ENCODE peak calls at places on chromosomes 7 and 10, in seven cellular contexts. M is stomach; S is body of pancreas; H is left ventricle myocardium inferior; V is H9; L is A549; G is CD4-positive, CD25-positive, alpha-beta regulatory T cell. U is an unnamed sample.

GRCh38 chr10:43863859-43864591 is 215.3 kb upstream of the ZNF32 start:
- DNase-seq in M (peak), S (no peak), H (peak), V (no peak), L (peak), G (no peak), U (peak)

GRCh38 chr10:121415017-121415416 is 183.2 kb downstream of the FGFR2 start:
- DNase-seq in M (no peak), S (no peak), H (no peak), V (no peak), L (no peak), G (no peak), U (no peak)

GRCh38 chr10:64658528-64658927 is 1137.3 kb downstream of the REEP3 start:
- DNase-seq in M (no peak), S (no peak), H (no peak), V (no peak), L (no peak), G (no peak), U (no peak)

GRCh38 chr10:17029581-17030271 is 99.9 kb downstream of the CUBN start:
- DNase-seq in M (peak), S (no peak), H (peak), V (no peak), L (peak), G (peak), U (no peak)

GRCh38 chr10:114541081-114541833 is 116.8 kb downstream of the ABLIM1 start:
- DNase-seq in M (peak), S (no peak), H (peak), V (no peak), L (no peak), G (peak), U (no peak)

GRCh38 chr10:27437775-27438174 is 66.3 kb upstream of the RAB18 start:
- DNase-seq in M (no peak), S (no peak), H (no peak), V (no peak), L (no peak), G (no peak), U (no peak)

GRCh38 chr7:35839860-35840854 is 39.3 kb downstream of the SEPTIN7 start:
- DNase-seq in M (no peak), S (no peak), H (no peak), V (no peak), L (peak), G (no peak), U (no peak)

GRCh38 chr10:78458983-78459638 is 425.4 kb downstream of the RPS24 start:
- DNase-seq in M (no peak), S (peak), H (no peak), V (no peak), L (peak), G (no peak), U (no peak)

GRCh38 chr7:137015015-137015414 is 146.6 kb downstream of the CHRM2 start:
- DNase-seq in M (no peak), S (no peak), H (no peak), V (no peak), L (no peak), G (no peak), U (no peak)

GRCh38 chr7:155449880-155450557 is 7.9 kb upstream of the EN2 start:
- DNase-seq in M (no peak), S (no peak), H (no peak), V (no peak), L (no peak), G (no peak), U (no peak)

GRCh38 chr10:8873310-8873709 is 818.8 kb downstream of the GATA3 start:
- DNase-seq in M (no peak), S (no peak), H (no peak), V (no peak), L (peak), G (no peak), U (no peak)

GRCh38 chr7:14125998-14126397 is 136.5 kb upstream of the ETV1 start:
- DNase-seq in M (no peak), S (no peak), H (no peak), V (no peak), L (no peak), G (no peak), U (no peak)

GRCh38 chr7:135761751-135762488 is 13.3 kb upstream of the FAM180A start:
- DNase-seq in M (no peak), S (no peak), H (no peak), V (no peak), L (no peak), G (no peak), U (no peak)

GRCh38 chr7:45524373-45524913 is 49.7 kb upstream of the ADCY1 start:
- DNase-seq in M (no peak), S (no peak), H (peak), V (no peak), L (no peak), G (no peak), U (no peak)

GRCh38 chr10:72316748-72317435 is 37.8 kb downstream of the DNAJB12 start:
- DNase-seq in M (peak), S (peak), H (peak), V (no peak), L (peak), G (peak), U (no peak)

GRCh38 chr10:20598590-20598989 is 298.5 kb downstream of the NEBL start:
- DNase-seq in M (no peak), S (no peak), H (peak), V (peak), L (peak), G (no peak), U (no peak)

GRCh38 chr10:95403690-95404459 is 113.1 kb upstream of the PDLIM1 start:
- DNase-seq in M (no peak), S (no peak), H (peak), V (no peak), L (no peak), G (no peak), U (no peak)

GRCh38 chr7:134804351-134804750 is 24.9 kb downstream of the CALD1 start:
- DNase-seq in M (no peak), S (no peak), H (no peak), V (no peak), L (no peak), G (no peak), U (no peak)

GRCh38 chr7:100887186-100887954 is 2.1 kb downstream of the UFSP1 start:
- DNase-seq in M (no peak), S (no peak), H (no peak), V (no peak), L (no peak), G (peak), U (no peak)

GRCh38 chr10:47362199-47362598 is 14.0 kb downstream of the RBP3 start:
- DNase-seq in M (no peak), S (no peak), H (no peak), V (no peak), L (no peak), G (no peak), U (no peak)

GRCh38 chr10:93165367-93165766 is 91.7 kb downstream of the CYP26A1 start:
- DNase-seq in M (no peak), S (no peak), H (no peak), V (no peak), L (no peak), G (no peak), U (no peak)

GRCh38 chr10:131670341-131670740 is 230.5 kb upstream of the PPP2R2D start:
- DNase-seq in M (no peak), S (no peak), H (no peak), V (no peak), L (no peak), G (no peak), U (no peak)

GRCh38 chr10:80684217-80684616 is 146.5 kb downstream of the SH2D4B start:
- DNase-seq in M (no peak), S (no peak), H (no peak), V (no peak), L (peak), G (peak), U (no peak)

GRCh38 chr7:51154201-51154600 is 162.4 kb downstream of the COBL start:
- DNase-seq in M (no peak), S (no peak), H (no peak), V (no peak), L (no peak), G (no peak), U (no peak)

GRCh38 chr7:17299477-17299991 is 1.1 kb downstream of the AHR start:
- DNase-seq in M (no peak), S (no peak), H (no peak), V (no peak), L (peak), G (peak), U (no peak)

GRCh38 chr7:53740971-53741370 is 705.5 kb downstream of the POM121L12 start:
- DNase-seq in M (no peak), S (no peak), H (no peak), V (no peak), L (no peak), G (no peak), U (no peak)

GRCh38 chr7:26005683-26006410 is 146.2 kb upstream of the NFE2L3 start:
- DNase-seq in M (peak), S (peak), H (no peak), V (no peak), L (no peak), G (no peak), U (no peak)

GRCh38 chr10:93319855-93320254 is 162.3 kb downstream of the MYOF start:
- DNase-seq in M (no peak), S (no peak), H (no peak), V (no peak), L (no peak), G (no peak), U (no peak)

GRCh38 chr7:78472519-78472918 is 673.9 kb downstream of the PHTF2 start:
- DNase-seq in M (no peak), S (no peak), H (no peak), V (no peak), L (no peak), G (no peak), U (no peak)

GRCh38 chr10:119680050-119680449 is 28.9 kb downstream of the BAG3 start:
- DNase-seq in M (no peak), S (no peak), H (no peak), V (no peak), L (peak), G (no peak), U (no peak)

GRCh38 chr10:75137533-75138438 is 26.3 kb downstream of the SAMD8 start:
- DNase-seq in M (no peak), S (no peak), H (no peak), V (no peak), L (peak), G (peak), U (no peak)

GRCh38 chr10:117934477-117934876 is 112.3 kb downstream of the RAB11FIP2 start:
- DNase-seq in M (no peak), S (no peak), H (no peak), V (no peak), L (no peak), G (no peak), U (no peak)

GRCh38 chr10:124417846-124418725 is 637 bp downstream of the OAT start:
- DNase-seq in M (peak), S (peak), H (peak), V (peak), L (peak), G (peak), U (no peak)

GRCh38 chr10:121106607-121107006 is 255.4 kb downstream of the WDR11 start:
- DNase-seq in M (no peak), S (no peak), H (no peak), V (no peak), L (no peak), G (no peak), U (no peak)

GRCh38 chr10:61452655-61453641 is at the start of gene TMEM26:
- DNase-seq in M (no peak), S (peak), H (peak), V (peak), L (peak), G (no peak), U (no peak)

GRCh38 chr7:86980223-86980622 is 79.2 kb downstream of the ELAPOR2 start:
- DNase-seq in M (no peak), S (no peak), H (no peak), V (no peak), L (no peak), G (no peak), U (no peak)
- H3K27ac ChIP-seq in M (no peak), S (no peak), H (no peak), V (no peak), L (no peak), G (no peak), U (no peak)

DNA sequence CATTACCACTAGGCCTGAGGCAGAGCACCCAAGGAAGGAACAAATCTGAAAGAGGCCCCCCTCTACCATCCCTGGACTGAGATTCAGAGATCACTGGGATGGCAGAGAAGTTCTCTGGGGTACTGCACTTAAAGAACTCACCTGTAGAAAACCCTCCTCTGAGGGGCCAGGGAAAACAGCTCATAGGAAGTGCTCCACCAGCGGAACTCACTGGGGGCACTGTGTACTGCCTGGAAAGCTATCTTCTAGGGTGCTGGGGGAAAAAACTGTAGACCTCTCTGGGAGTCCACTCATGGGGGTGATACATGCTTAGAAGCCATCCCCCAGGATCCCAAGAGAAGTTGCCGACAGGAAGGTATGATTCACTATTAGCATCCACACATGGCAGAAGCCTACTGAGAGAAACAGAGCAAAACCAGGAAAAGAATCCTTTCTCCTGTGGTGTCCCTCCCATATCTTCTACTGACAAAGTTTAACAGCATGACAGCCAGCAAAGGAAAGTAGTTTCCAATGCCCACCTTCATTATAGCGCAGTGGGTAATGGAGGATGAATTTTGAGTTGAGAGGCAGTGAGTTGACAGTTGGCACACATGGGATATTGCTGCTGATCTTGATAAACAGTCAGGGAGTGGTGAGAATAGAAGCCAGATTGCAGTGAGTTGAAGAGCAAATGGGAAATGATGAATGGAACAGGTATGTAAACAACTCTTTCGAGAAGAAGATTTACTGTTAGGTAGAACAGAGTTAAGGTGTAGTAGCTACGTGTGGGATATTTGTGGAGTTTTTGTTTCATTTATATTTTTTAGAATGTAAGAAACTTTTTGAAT is 20.9 kb downstream of the ANKIB1 start:
- DNase-seq in M (no peak), S (no peak), H (no peak), V (no peak), L (no peak), G (no peak), U (no peak)
- H3K27ac ChIP-seq in M (no peak), S (no peak), H (no peak), V (no peak), L (no peak), G (no peak), U (no peak)

DNA sequence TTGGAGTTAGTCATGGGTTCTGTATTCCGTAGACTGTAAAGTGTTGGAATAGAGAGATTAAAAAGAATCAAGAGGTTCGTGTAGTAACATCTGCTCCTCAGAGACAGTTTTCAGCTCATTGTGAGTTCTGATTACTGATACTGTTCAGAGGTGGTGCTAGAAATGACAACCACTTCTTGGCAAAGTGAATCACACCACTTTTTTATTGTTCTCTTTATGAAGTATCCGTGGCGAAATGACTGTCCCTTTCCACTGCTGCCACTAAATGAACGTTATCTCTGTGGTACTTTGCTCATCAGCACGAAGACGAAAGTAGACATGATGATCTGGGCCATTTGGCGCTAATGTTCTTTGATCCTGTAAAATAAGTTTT is 860 bp downstream of the RPP30 start:
- DNase-seq in M (no peak), S (no peak), H (no peak), V (no peak), L (no peak), G (peak), U (no peak)
- H3K27ac ChIP-seq in M (peak), S (no peak), H (no peak), V (no peak), L (peak), G (no peak), U (peak)

GRCh38 chr10:133180915-133181639 is 21.1 kb downstream of the KNDC1 start:
- DNase-seq in M (no peak), S (no peak), H (no peak), V (no peak), L (no peak), G (no peak), U (no peak)

GRCh38 chr10:133179128-133179520 is 19.1 kb downstream of the KNDC1 start:
- DNase-seq in M (no peak), S (no peak), H (no peak), V (no peak), L (no peak), G (no peak), U (no peak)

GRCh38 chr10:133178357-133179127 is 18.5 kb downstream of the KNDC1 start:
- DNase-seq in M (no peak), S (no peak), H (peak), V (no peak), L (no peak), G (no peak), U (no peak)

GRCh38 chr10:133180192-133180914 is 20.3 kb downstream of the KNDC1 start:
- DNase-seq in M (no peak), S (no peak), H (no peak), V (no peak), L (no peak), G (no peak), U (no peak)

DNA sequence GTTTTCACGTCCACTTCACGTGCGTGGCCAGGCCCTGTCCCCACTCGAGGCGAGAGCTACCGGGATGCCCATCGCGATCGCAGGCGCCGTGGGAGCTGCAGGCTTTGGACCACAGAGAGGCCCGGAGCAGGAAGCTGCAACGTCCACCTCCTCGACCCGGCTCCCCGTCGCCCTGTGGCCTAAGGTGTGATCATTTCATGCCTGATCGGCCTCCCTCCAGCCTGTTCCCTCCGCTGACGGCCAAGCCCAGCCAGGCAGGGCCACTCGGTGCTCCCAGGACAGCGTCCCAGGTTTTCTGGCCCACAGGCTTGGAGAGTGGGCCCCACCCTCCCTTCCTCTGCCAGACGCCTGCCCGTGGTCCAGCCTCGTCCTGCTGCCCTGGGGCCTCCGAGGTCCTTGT is 19.6 kb downstream of the KNDC1 start:
- DNase-seq in M (no peak), S (no peak), H (no peak), V (no peak), L (no peak), G (no peak), U (no peak)
- H3K27ac ChIP-seq in M (no peak), S (no peak), H (no peak), V (no peak), L (no peak), G (no peak), U (no peak)

GRCh38 chr10:945778-946177 is 14.3 kb upstream of the LARP4B start:
- DNase-seq in M (no peak), S (no peak), H (no peak), V (no peak), L (no peak), G (no peak), U (no peak)

GRCh38 chr10:948347-948746 is 16.8 kb upstream of the LARP4B start:
- DNase-seq in M (no peak), S (no peak), H (no peak), V (no peak), L (no peak), G (no peak), U (no peak)

GRCh38 chr10:947881-948280 is 16.4 kb upstream of the LARP4B start:
- DNase-seq in M (no peak), S (no peak), H (no peak), V (no peak), L (no peak), G (no peak), U (no peak)

GRCh38 chr10:949446-949845 is 17.9 kb upstream of the LARP4B start:
- DNase-seq in M (no peak), S (no peak), H (no peak), V (no peak), L (no peak), G (no peak), U (no peak)

GRCh38 chr10:947051-947450 is 15.5 kb upstream of the LARP4B start:
- DNase-seq in M (no peak), S (no peak), H (no peak), V (no peak), L (no peak), G (no peak), U (no peak)
- H3K27ac ChIP-seq in M (no peak), S (no peak), H (no peak), V (no peak), L (no peak), G (no peak), U (no peak)

GRCh38 chr7:98051118-98051744 is 55.4 kb upstream of the LMTK2 start:
- DNase-seq in M (peak), S (peak), H (no peak), V (peak), L (no peak), G (peak), U (no peak)
- H3K27ac ChIP-seq in M (no peak), S (no peak), H (no peak), V (no peak), L (no peak), G (no peak), U (no peak)

GRCh38 chr7:121966538-121967332 is 93.8 kb downstream of the PTPRZ1 start:
- DNase-seq in M (no peak), S (no peak), H (no peak), V (no peak), L (no peak), G (no peak), U (no peak)

GRCh38 chr7:121960678-121961461 is 87.9 kb downstream of the PTPRZ1 start:
- DNase-seq in M (no peak), S (no peak), H (no peak), V (peak), L (peak), G (no peak), U (no peak)

DNA sequence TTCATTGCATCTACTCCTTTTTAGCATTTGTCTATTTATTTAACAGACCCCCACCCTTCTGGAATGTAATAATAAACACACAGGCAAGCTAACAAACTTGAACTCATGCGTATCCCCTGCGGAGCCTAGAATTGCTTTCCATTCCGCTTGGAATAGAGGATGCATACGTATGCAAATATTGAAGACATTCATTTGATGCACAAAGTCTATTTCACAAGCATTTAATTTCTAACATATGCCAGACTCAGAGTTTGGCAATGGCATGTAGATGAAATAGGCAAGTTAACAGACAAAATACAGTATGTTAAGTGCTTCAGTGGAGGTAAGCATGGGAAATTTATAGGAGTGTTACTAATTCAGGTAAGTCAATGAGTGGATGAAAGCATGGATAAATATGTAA is 88.5 kb downstream of the PTPRZ1 start:
- DNase-seq in M (no peak), S (no peak), H (no peak), V (no peak), L (no peak), G (no peak), U (no peak)
- H3K27ac ChIP-seq in M (no peak), S (no peak), H (no peak), V (peak), L (no peak), G (no peak), U (no peak)

U was measured in vagina.